ENCODE peak calls at places on chromosome 19, in ten cellular contexts. K, G, C, E, L, W, I, D, X and J are unnamed samples. For H3K4me1, the result is how much of the 10 kb centered on the place peaks cover.

GRCh38 chr19:658059-658839 is 4.8 kb downstream of the RNF126 start:
- DNase-seq in I (no peak), G (no peak), E (no peak), X (no peak), K (peak), W (no peak), L (no peak), C (no peak), D (no peak), J (no peak)

GRCh38 chr19:18204394-18205179 is 745 bp upstream of the RAB3A start:
- DNase-seq in E (peak), W (no peak), C (peak), G (peak), K (no peak), I (no peak), D (no peak), L (no peak), X (no peak), J (peak)

GRCh38 chr19:18439025-18439909 is 1.3 kb upstream of the ISYNA1 start:
- DNase-seq in D (no peak), W (no peak), K (no peak), X (no peak), G (no peak), L (no peak), E (no peak), C (no peak), I (no peak), J (peak)

GRCh38 chr19:39032164-39032918 is at the start of gene FBXO27:
- DNase-seq in G (no peak), X (peak), W (no peak), K (peak), E (peak), C (no peak), I (no peak), L (peak), D (peak), J (peak)

GRCh38 chr19:35000338-35000646 is 169 bp downstream of the GRAMD1A start:
- DNase-seq in C (no peak), I (no peak), E (no peak), G (no peak), K (no peak), X (no peak), L (no peak), W (no peak), D (no peak), J (no peak)

GRCh38 chr19:52670046-52670445 is 31.9 kb upstream of the ZNF83 start:
- DNase-seq in L (no peak), C (no peak), D (no peak), K (no peak), G (no peak), X (no peak), I (no peak), W (no peak), E (peak), J (no peak)

GRCh38 chr19:38473201-38473600 is 39.7 kb downstream of the RYR1 start:
- DNase-seq in L (no peak), C (no peak), X (no peak), K (peak), E (no peak), I (no peak), G (no peak), D (no peak), W (no peak), J (no peak)

GRCh38 chr19:14814982-14815381 is 20.0 kb downstream of the OR7A5 start:
- DNase-seq in C (no peak), E (no peak), L (no peak), I (no peak), X (no peak), W (no peak), K (no peak), G (no peak), D (no peak), J (no peak)

GRCh38 chr19:311813-312261 is 20.6 kb upstream of the PLPP2 start:
- DNase-seq in W (no peak), I (no peak), D (no peak), L (no peak), K (peak), G (no peak), X (no peak), E (no peak), C (no peak), J (peak)

GRCh38 chr19:37077615-37077928 is 661 bp upstream of the ZNF420 start:
- DNase-seq in C (no peak), D (no peak), K (no peak), W (no peak), E (no peak), L (no peak), X (no peak), I (no peak), G (no peak), J (no peak)

GRCh38 chr19:6187374-6187773 is 51.9 kb downstream of the ACSBG2 start:
- DNase-seq in K (no peak), C (no peak), D (no peak), E (no peak), X (no peak), I (no peak), W (no peak), G (no peak), L (no peak), J (no peak)
- TF ChIP-seq EP300 in K (no peak), C (no peak), D (no peak), E (no peak), X (no peak), I (no peak), W (no peak), G (no peak), L (no peak), J (no peak)

GRCh38 chr19:3100747-3101730 is 6.9 kb downstream of the GNA11 start:
- DNase-seq in L (no peak), G (no peak), C (no peak), E (no peak), W (no peak), D (no peak), X (no peak), K (peak), I (no peak), J (no peak)

GRCh38 chr19:3098515-3099346 is 4.6 kb downstream of the GNA11 start:
- DNase-seq in C (no peak), E (peak), K (peak), L (no peak), W (no peak), X (peak), I (no peak), D (no peak), G (peak), J (no peak)

GRCh38 chr19:3098141-3098514 is 4.0 kb downstream of the GNA11 start:
- DNase-seq in G (no peak), D (no peak), I (no peak), K (peak), C (no peak), E (no peak), X (no peak), W (no peak), L (no peak), J (peak)

GRCh38 chr19:3100331-3100730 is 6.2 kb downstream of the GNA11 start:
- DNase-seq in I (no peak), G (no peak), C (no peak), W (no peak), X (no peak), D (no peak), K (peak), E (no peak), L (no peak), J (no peak)

DNA sequence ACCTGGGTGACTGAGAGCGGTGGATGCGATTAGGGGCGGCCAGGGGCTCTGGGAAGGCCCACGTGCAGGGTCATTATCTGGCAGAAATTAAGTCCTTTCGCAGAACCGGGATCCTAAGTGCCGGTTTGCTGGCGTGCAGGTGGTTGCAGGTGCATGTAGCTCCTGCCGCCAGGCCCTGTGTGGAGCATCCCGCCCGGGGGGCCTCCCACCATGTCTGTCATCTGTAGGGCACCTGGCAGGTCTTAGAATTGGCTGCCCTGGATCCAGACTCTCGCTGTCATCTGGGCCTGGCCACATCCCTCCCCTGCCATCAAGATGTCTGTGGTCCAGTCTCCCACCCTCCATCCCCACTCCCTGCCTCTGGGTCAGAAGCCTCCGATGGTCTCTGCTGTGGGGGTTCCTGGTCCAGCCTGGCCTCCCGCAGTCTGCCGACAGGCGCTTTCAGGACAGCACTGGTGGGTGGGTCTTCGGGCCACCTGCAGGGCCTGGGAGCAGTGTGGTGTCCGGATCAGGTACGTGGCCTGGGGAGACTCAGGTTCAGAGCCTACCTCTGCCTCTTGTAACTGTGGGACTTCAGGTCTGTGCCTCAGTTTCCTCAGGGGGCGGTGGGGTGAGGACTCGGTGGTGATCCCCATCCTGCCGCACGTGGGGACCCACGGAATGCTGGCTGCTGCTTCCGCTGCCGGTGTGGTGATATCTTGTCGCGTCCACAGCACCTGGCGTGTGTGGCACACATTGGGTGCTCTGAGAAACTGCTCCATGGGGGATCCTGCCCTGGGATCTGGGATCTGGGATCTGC is 5.4 kb downstream of the GNA11 start:
- DNase-seq in W (no peak), L (no peak), K (peak), X (no peak), I (no peak), E (no peak), G (no peak), D (no peak), C (no peak), J (no peak)
- H3K4me1 ChIP-seq in W (under half), L (under half), K (half or more), X (half or more), I (half or more), E (half or more), G (half or more), D (under half), C (half or more), J (under half)

GRCh38 chr19:2802826-2803225 is 16.8 kb upstream of the ZNF554 start:
- DNase-seq in G (no peak), D (no peak), E (no peak), W (no peak), L (no peak), I (no peak), K (no peak), C (no peak), X (no peak), J (no peak)
- TF ChIP-seq EP300 in G (no peak), D (no peak), E (no peak), W (no peak), L (no peak), I (no peak), K (no peak), C (no peak), X (no peak), J (no peak)

GRCh38 chr19:5068251-5069090 is 99.6 kb downstream of the KDM4B start:
- DNase-seq in X (no peak), C (no peak), W (no peak), G (no peak), L (no peak), D (no peak), I (no peak), K (peak), E (no peak), J (no peak)

GRCh38 chr19:5072115-5072514 is 103.2 kb downstream of the KDM4B start:
- DNase-seq in X (no peak), W (no peak), C (no peak), K (no peak), E (no peak), D (no peak), I (no peak), G (no peak), L (no peak), J (no peak)

GRCh38 chr19:5070922-5071321 is 102.0 kb downstream of the KDM4B start:
- DNase-seq in W (no peak), X (no peak), D (no peak), I (no peak), K (peak), C (no peak), L (no peak), E (no peak), G (no peak), J (no peak)

GRCh38 chr19:5071579-5071978 is 102.7 kb downstream of the KDM4B start:
- DNase-seq in K (no peak), L (no peak), X (no peak), W (no peak), E (no peak), D (no peak), C (no peak), G (no peak), I (no peak), J (no peak)

DNA sequence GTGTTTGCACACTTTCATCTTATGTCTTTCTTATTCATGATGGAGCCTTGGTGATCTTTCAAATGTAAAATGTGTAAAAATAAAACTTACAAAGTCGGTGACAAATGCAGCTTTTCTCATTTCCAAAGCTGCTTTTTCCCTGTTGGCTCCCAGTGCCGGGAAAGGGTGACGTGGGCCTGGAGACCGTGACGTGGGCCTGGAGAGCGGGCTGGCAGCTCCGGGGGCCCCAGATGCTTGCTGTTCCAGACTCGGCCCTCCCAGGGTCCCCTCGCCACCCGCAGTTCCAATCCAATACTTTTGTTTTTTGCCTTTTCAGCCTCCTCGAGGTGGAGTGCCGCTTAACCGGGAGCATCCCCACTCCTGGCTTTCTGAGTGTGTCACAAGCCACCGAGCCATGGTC is 101.5 kb downstream of the KDM4B start:
- DNase-seq in K (peak), G (no peak), W (no peak), I (no peak), X (no peak), E (no peak), C (no peak), L (no peak), D (no peak), J (no peak)
- H3K4me1 ChIP-seq in K (under half), G (under half), W (under half), I (under half), X (under half), E (under half), C (under half), L (under half), D (under half), J (under half)

DNA sequence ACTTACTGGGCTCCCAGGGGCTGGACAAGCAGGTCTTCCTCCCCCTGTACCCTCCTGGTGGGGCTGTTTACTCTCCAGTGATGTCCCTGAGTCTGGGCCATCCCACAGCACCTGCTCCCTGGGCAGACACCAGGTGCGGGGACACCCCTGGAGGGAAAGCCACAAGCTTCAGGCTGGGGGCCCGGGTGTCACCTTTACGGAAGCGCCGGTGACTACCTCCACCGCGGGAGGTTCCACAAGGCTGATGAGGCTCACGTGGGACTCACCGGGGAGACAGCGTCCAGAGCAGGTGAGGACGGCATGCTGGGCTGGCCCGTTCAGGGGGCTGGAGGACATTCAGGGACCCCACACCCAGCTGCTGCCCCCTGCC is 24.9 kb downstream of the NFILZ start:
- DNase-seq in K (peak), X (no peak), E (no peak), W (no peak), D (peak), I (no peak), C (no peak), G (no peak), L (no peak), J (no peak)
- TF ChIP-seq EP300 in K (no peak), X (no peak), E (no peak), W (no peak), D (no peak), I (no peak), C (no peak), G (no peak), L (no peak), J (no peak)